ENCODE peak calls at places on chromosomes 4 and X, in seven cellular contexts. One of them, this sample, is unnamed.

GRCh38 chr4:99275050-99275449 is 15.7 kb downstream of the ADH1A start:
- DNase-seq in Karpas-422: no peak
- DNase-seq in small intestine: no peak
- DNase-seq in WERI-Rb-1: no peak
- DNase-seq in heart right ventricle: no peak
- DNase-seq in left ventricle myocardium inferior: no peak
- DNase-seq in CD8-positive, alpha-beta memory T cell: no peak
- DNase-seq in this sample: no peak

GRCh38 chr4:139367421-139368090 is 65.3 kb upstream of the NDUFC1 start:
- DNase-seq in Karpas-422: no peak
- DNase-seq in small intestine: no peak
- DNase-seq in WERI-Rb-1: no peak
- DNase-seq in heart right ventricle: no peak
- DNase-seq in left ventricle myocardium inferior: no peak
- DNase-seq in CD8-positive, alpha-beta memory T cell: no peak
- DNase-seq in this sample: no peak

GRCh38 chr4:104591505-104591904 is 96.8 kb upstream of the CXXC4 start:
- DNase-seq in Karpas-422: no peak
- DNase-seq in small intestine: peak; percentile 41
- DNase-seq in WERI-Rb-1: peak; percentile 96
- DNase-seq in heart right ventricle: peak; percentile 45
- DNase-seq in left ventricle myocardium inferior: peak; percentile 28
- DNase-seq in CD8-positive, alpha-beta memory T cell: no peak
- DNase-seq in this sample: no peak

GRCh38 chr4:124462954-124463828 is 249.3 kb downstream of the ANKRD50 start:
- DNase-seq in Karpas-422: no peak
- DNase-seq in small intestine: no peak
- DNase-seq in WERI-Rb-1: no peak
- DNase-seq in heart right ventricle: no peak
- DNase-seq in left ventricle myocardium inferior: no peak
- DNase-seq in CD8-positive, alpha-beta memory T cell: no peak
- DNase-seq in this sample: no peak

GRCh38 chrX:68822641-68823410 is 6.0 kb upstream of the EFNB1 start:
- DNase-seq in Karpas-422: peak; percentile 65
- DNase-seq in small intestine: peak; percentile 41
- DNase-seq in WERI-Rb-1: peak; percentile 63
- DNase-seq in heart right ventricle: no peak
- DNase-seq in left ventricle myocardium inferior: peak; percentile 38
- DNase-seq in CD8-positive, alpha-beta memory T cell: no peak
- DNase-seq in this sample: peak; percentile 60

GRCh38 chrX:506341-506740 is 119.6 kb upstream of the PPP2R3B start:
- DNase-seq in Karpas-422: no peak
- DNase-seq in small intestine: no peak
- DNase-seq in WERI-Rb-1: no peak
- DNase-seq in heart right ventricle: no peak
- DNase-seq in left ventricle myocardium inferior: no peak
- DNase-seq in CD8-positive, alpha-beta memory T cell: no peak
- DNase-seq in this sample: no peak

GRCh38 chr4:110344165-110344564 is 131.8 kb upstream of the ENPEP start:
- DNase-seq in Karpas-422: no peak
- DNase-seq in small intestine: peak; percentile 61
- DNase-seq in WERI-Rb-1: no peak
- DNase-seq in heart right ventricle: no peak
- DNase-seq in left ventricle myocardium inferior: no peak
- DNase-seq in CD8-positive, alpha-beta memory T cell: no peak
- DNase-seq in this sample: no peak

GRCh38 chr4:683247-683897 is 5.6 kb downstream of the SLC49A3 start:
- DNase-seq in Karpas-422: no peak
- DNase-seq in small intestine: no peak
- DNase-seq in WERI-Rb-1: no peak
- DNase-seq in heart right ventricle: no peak
- DNase-seq in left ventricle myocardium inferior: no peak
- DNase-seq in CD8-positive, alpha-beta memory T cell: no peak
- DNase-seq in this sample: peak; percentile 56

GRCh38 chr4:76354517-76355473 is 48.3 kb downstream of the STBD1 start:
- DNase-seq in Karpas-422: no peak
- DNase-seq in small intestine: peak; percentile 23
- DNase-seq in WERI-Rb-1: no peak
- DNase-seq in heart right ventricle: no peak
- DNase-seq in left ventricle myocardium inferior: no peak
- DNase-seq in CD8-positive, alpha-beta memory T cell: peak; percentile 47
- DNase-seq in this sample: no peak

GRCh38 chr4:108175966-108176365 is 7.2 kb upstream of the LEF1 start:
- DNase-seq in Karpas-422: no peak
- DNase-seq in small intestine: no peak
- DNase-seq in WERI-Rb-1: no peak
- DNase-seq in heart right ventricle: no peak
- DNase-seq in left ventricle myocardium inferior: no peak
- DNase-seq in CD8-positive, alpha-beta memory T cell: no peak
- DNase-seq in this sample: no peak

GRCh38 chr4:108171541-108172230 is 3.0 kb upstream of the LEF1 start:
- DNase-seq in Karpas-422: no peak
- DNase-seq in small intestine: no peak
- DNase-seq in WERI-Rb-1: peak; percentile 18
- DNase-seq in heart right ventricle: no peak
- DNase-seq in left ventricle myocardium inferior: no peak
- DNase-seq in CD8-positive, alpha-beta memory T cell: peak; percentile 71
- DNase-seq in this sample: no peak

GRCh38 chr4:108172231-108172779 is 3.6 kb upstream of the LEF1 start:
- DNase-seq in Karpas-422: no peak
- DNase-seq in small intestine: no peak
- DNase-seq in WERI-Rb-1: peak; percentile 67
- DNase-seq in heart right ventricle: peak; percentile 6
- DNase-seq in left ventricle myocardium inferior: no peak
- DNase-seq in CD8-positive, alpha-beta memory T cell: no peak
- DNase-seq in this sample: no peak

GRCh38 chr4:108172780-108173598 is 4.3 kb upstream of the LEF1 start:
- DNase-seq in Karpas-422: no peak
- DNase-seq in small intestine: peak; percentile 54
- DNase-seq in WERI-Rb-1: peak; percentile 68
- DNase-seq in heart right ventricle: peak; percentile 15
- DNase-seq in left ventricle myocardium inferior: no peak
- DNase-seq in CD8-positive, alpha-beta memory T cell: peak; percentile 73
- DNase-seq in this sample: peak; percentile 54

DNA sequence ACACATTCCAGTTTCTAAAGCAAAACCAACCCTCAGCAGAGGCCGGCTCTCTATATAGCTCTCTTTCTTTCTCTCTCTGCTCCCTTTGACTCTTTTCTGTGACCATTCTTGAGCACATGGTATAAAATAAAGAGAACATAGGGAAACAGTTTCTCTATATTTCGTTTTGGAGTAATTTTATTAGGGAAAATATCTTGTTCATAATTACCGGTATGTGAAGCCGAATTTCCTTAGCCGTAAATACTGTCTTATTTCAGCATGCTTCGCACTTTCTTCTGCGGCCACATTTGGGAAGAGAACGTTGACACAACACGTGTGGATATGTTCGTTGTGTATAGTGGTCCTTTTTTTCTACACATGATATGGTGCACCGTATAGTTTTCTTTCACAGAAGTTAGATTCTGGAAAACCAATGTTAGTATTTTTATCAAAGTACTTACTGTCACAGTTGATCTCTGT is 4.9 kb upstream of the LEF1 start:
- DNase-seq in Karpas-422: no peak
- DNase-seq in small intestine: no peak
- DNase-seq in WERI-Rb-1: no peak
- DNase-seq in heart right ventricle: no peak
- DNase-seq in left ventricle myocardium inferior: no peak
- DNase-seq in CD8-positive, alpha-beta memory T cell: no peak
- DNase-seq in this sample: no peak
- H3K27ac ChIP-seq in Karpas-422: no peak overlapping the region
- H3K27ac ChIP-seq in small intestine: no peak overlapping the region
- H3K27ac ChIP-seq in WERI-Rb-1: peak overlapping the region; percentile 25
- H3K27ac ChIP-seq in heart right ventricle: no peak overlapping the region
- H3K27ac ChIP-seq in left ventricle myocardium inferior: no peak overlapping the region
- H3K27ac ChIP-seq in CD8-positive, alpha-beta memory T cell: peak overlapping the region; percentile 33
- H3K27ac ChIP-seq in this sample: no peak overlapping the region

DNA sequence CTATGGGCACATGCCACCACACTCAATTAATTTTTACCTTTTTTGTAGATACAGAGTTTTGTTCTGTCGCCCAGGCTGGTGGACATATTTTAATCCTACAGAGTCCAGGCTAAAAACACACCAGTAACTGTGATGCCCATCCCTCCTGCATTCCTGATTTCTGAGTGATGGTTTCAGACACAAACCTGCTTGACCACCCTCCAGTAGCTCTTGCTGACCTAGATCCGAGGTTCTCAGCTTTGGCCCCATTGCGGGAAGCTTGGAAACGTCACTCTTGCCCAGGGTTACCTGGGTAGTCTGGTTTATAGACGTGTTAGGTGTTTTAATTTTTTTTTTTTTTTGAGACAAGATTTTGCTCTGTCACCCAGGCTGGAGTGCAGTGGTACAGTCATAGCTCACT is 7.5 kb downstream of the CD99 start:
- DNase-seq in Karpas-422: no peak
- DNase-seq in small intestine: no peak
- DNase-seq in WERI-Rb-1: no peak
- DNase-seq in heart right ventricle: no peak
- DNase-seq in left ventricle myocardium inferior: no peak
- DNase-seq in CD8-positive, alpha-beta memory T cell: no peak
- DNase-seq in this sample: no peak
- H3K36me3 ChIP-seq in Karpas-422: no peaks in the 10 kb centered on the region
- H3K36me3 ChIP-seq in small intestine: no peaks in the 10 kb centered on the region
- H3K36me3 ChIP-seq in WERI-Rb-1: no peaks in the 10 kb centered on the region
- H3K36me3 ChIP-seq in heart right ventricle: peaks cover 28% of the 10 kb centered on the region
- H3K36me3 ChIP-seq in left ventricle myocardium inferior: no peaks in the 10 kb centered on the region
- H3K36me3 ChIP-seq in CD8-positive, alpha-beta memory T cell: peaks cover 9% of the 10 kb centered on the region
- H3K36me3 ChIP-seq in this sample: no peaks in the 10 kb centered on the region

DNA sequence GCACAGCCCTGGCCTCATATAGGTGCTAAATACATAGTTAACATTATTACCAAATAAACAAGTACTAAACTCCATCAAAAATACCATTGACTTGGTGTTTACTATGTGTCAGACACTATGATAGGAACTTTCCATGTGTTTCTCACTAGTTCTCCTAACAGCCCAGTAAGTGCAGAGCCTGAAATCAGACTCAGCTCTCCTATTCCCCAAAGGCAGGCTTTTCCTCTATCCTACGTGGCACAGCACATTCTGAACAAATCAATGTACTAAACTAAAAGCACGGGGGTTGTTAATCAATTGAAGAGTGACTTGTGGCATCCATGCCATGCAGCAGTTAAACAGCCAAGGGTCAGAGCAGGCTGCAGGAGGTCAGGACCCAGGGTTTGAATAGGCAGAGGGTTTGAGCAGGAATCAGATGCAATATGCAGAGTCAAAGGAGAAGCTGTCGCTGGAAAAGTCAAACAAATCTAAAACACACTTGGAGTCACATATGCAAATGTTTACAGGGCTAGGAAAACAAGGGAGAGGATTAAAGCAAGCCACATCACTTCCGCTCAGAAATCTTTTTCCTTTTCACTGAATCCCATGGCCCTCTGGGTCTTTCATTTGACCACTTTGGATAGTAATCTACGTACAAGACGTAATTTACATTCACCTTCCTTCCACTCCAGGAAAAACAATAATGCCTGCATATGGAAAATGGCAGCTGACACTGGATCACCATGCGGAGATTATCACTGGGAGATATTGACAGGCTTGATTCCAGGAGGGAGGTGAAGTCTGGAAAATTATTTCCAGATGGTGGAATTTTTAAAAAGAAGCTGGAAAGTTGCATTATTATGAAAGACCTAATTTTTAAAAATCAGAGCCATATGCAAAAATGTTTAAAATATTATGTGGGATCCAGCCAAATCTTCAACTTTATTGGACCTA is 289.9 kb upstream of the LDB2 start:
- DNase-seq in Karpas-422: no peak
- DNase-seq in small intestine: no peak
- DNase-seq in WERI-Rb-1: no peak
- DNase-seq in heart right ventricle: no peak
- DNase-seq in left ventricle myocardium inferior: no peak
- DNase-seq in CD8-positive, alpha-beta memory T cell: no peak
- DNase-seq in this sample: no peak
- H3K4me3 ChIP-seq in Karpas-422: no peak overlapping the region
- H3K4me3 ChIP-seq in small intestine: no peak overlapping the region
- H3K4me3 ChIP-seq in WERI-Rb-1: no peak overlapping the region
- H3K4me3 ChIP-seq in heart right ventricle: no peak overlapping the region
- H3K4me3 ChIP-seq in left ventricle myocardium inferior: no peak overlapping the region
- H3K4me3 ChIP-seq in CD8-positive, alpha-beta memory T cell: no peak overlapping the region
- H3K4me3 ChIP-seq in this sample: no peak overlapping the region

GRCh38 chr4:103450693-103451092 is 252.6 kb upstream of the CENPE start:
- DNase-seq in Karpas-422: no peak
- DNase-seq in small intestine: no peak
- DNase-seq in WERI-Rb-1: no peak
- DNase-seq in heart right ventricle: no peak
- DNase-seq in left ventricle myocardium inferior: no peak
- DNase-seq in CD8-positive, alpha-beta memory T cell: no peak
- DNase-seq in this sample: no peak
- H3K27ac ChIP-seq in Karpas-422: no peak overlapping the region
- H3K27ac ChIP-seq in small intestine: no peak overlapping the region
- H3K27ac ChIP-seq in WERI-Rb-1: no peak overlapping the region
- H3K27ac ChIP-seq in heart right ventricle: no peak overlapping the region
- H3K27ac ChIP-seq in left ventricle myocardium inferior: no peak overlapping the region
- H3K27ac ChIP-seq in CD8-positive, alpha-beta memory T cell: no peak overlapping the region
- H3K27ac ChIP-seq in this sample: no peak overlapping the region

GRCh38 chr4:173317003-173317402 is 17.2 kb downstream of the HMGB2 start:
- DNase-seq in Karpas-422: peak; percentile 56
- DNase-seq in small intestine: no peak
- DNase-seq in WERI-Rb-1: peak; percentile 43
- DNase-seq in heart right ventricle: no peak
- DNase-seq in left ventricle myocardium inferior: no peak
- DNase-seq in CD8-positive, alpha-beta memory T cell: no peak
- DNase-seq in this sample: no peak
- H3K36me3 ChIP-seq in Karpas-422: no peaks in the 10 kb centered on the region
- H3K36me3 ChIP-seq in small intestine: no peaks in the 10 kb centered on the region
- H3K36me3 ChIP-seq in WERI-Rb-1: peaks cover 4% of the 10 kb centered on the region
- H3K36me3 ChIP-seq in heart right ventricle: peaks cover 56% of the 10 kb centered on the region
- H3K36me3 ChIP-seq in left ventricle myocardium inferior: peaks cover 13% of the 10 kb centered on the region
- H3K36me3 ChIP-seq in CD8-positive, alpha-beta memory T cell: peaks cover 5% of the 10 kb centered on the region
- H3K36me3 ChIP-seq in this sample: no peaks in the 10 kb centered on the region

GRCh38 chr4:182711211-182711610 is 206.0 kb downstream of the DCTD start:
- DNase-seq in Karpas-422: no peak
- DNase-seq in small intestine: no peak
- DNase-seq in WERI-Rb-1: no peak
- DNase-seq in heart right ventricle: no peak
- DNase-seq in left ventricle myocardium inferior: no peak
- DNase-seq in CD8-positive, alpha-beta memory T cell: no peak
- DNase-seq in this sample: no peak
- H3K4me3 ChIP-seq in Karpas-422: no peak overlapping the region
- H3K4me3 ChIP-seq in small intestine: no peak overlapping the region
- H3K4me3 ChIP-seq in WERI-Rb-1: no peak overlapping the region
- H3K4me3 ChIP-seq in heart right ventricle: no peak overlapping the region
- H3K4me3 ChIP-seq in left ventricle myocardium inferior: no peak overlapping the region
- H3K4me3 ChIP-seq in CD8-positive, alpha-beta memory T cell: no peak overlapping the region
- H3K4me3 ChIP-seq in this sample: no peak overlapping the region

This sample was measured in right lobe of liver.